ENCODE peak calls at places on chromosomes 5 and 9, in ten cellular contexts. One of them, this sample, is unnamed.

GRCh38 chr5:9176641-9177040 is 369.2 kb downstream of the SEMA5A start:
- DNase-seq in SK-N-SH: no peak
- DNase-seq in uterus: no peak
- DNase-seq in left lung: no peak
- DNase-seq in GM12878: no peak
- DNase-seq in PC-3: no peak
- DNase-seq in MG63: no peak
- DNase-seq in heart right ventricle: no peak
- DNase-seq in neuronal stem cell: no peak
- DNase-seq in stomach: no peak
- DNase-seq in this sample: no peak

GRCh38 chr5:52896524-52897237 is 92.5 kb upstream of the ITGA2 start:
- DNase-seq in heart right ventricle: no peak
- DNase-seq in GM12878: no peak
- DNase-seq in stomach: no peak
- DNase-seq in uterus: no peak
- DNase-seq in SK-N-SH: no peak
- DNase-seq in MG63: no peak
- DNase-seq in left lung: no peak
- DNase-seq in PC-3: no peak
- DNase-seq in neuronal stem cell: no peak
- DNase-seq in this sample: no peak

GRCh38 chr5:8386889-8387288 is 517.9 kb downstream of the MTRR start:
- DNase-seq in uterus: no peak
- DNase-seq in SK-N-SH: no peak
- DNase-seq in neuronal stem cell: no peak
- DNase-seq in MG63: no peak
- DNase-seq in GM12878: no peak
- DNase-seq in heart right ventricle: no peak
- DNase-seq in stomach: no peak
- DNase-seq in left lung: no peak
- DNase-seq in PC-3: peak; percentile 93
- DNase-seq in this sample: no peak

GRCh38 chr5:126884269-126884819 is 107.4 kb downstream of the LMNB1 start:
- DNase-seq in GM12878: no peak
- DNase-seq in left lung: no peak
- DNase-seq in PC-3: peak; percentile 94
- DNase-seq in neuronal stem cell: no peak
- DNase-seq in MG63: peak; percentile 73
- DNase-seq in stomach: no peak
- DNase-seq in heart right ventricle: no peak
- DNase-seq in SK-N-SH: no peak
- DNase-seq in uterus: peak; percentile 42
- DNase-seq in this sample: no peak

GRCh38 chr5:61674403-61674802 is 342.3 kb downstream of the ZSWIM6 start:
- DNase-seq in left lung: no peak
- DNase-seq in heart right ventricle: no peak
- DNase-seq in stomach: no peak
- DNase-seq in uterus: no peak
- DNase-seq in MG63: no peak
- DNase-seq in SK-N-SH: no peak
- DNase-seq in neuronal stem cell: no peak
- DNase-seq in GM12878: no peak
- DNase-seq in PC-3: no peak
- DNase-seq in this sample: no peak

GRCh38 chr9:14640294-14640693 is 52.9 kb downstream of the ZDHHC21 start:
- DNase-seq in heart right ventricle: no peak
- DNase-seq in neuronal stem cell: no peak
- DNase-seq in uterus: no peak
- DNase-seq in SK-N-SH: no peak
- DNase-seq in stomach: no peak
- DNase-seq in PC-3: no peak
- DNase-seq in MG63: no peak
- DNase-seq in GM12878: no peak
- DNase-seq in left lung: no peak
- DNase-seq in this sample: no peak

GRCh38 chr5:140966293-140967225 is at the start of gene PCDHAC2:
- DNase-seq in PC-3: peak; percentile 60
- DNase-seq in GM12878: no peak
- DNase-seq in MG63: peak; percentile 69
- DNase-seq in stomach: peak; percentile 49
- DNase-seq in SK-N-SH: peak; percentile 83
- DNase-seq in neuronal stem cell: peak; percentile 51
- DNase-seq in uterus: peak; percentile 32
- DNase-seq in left lung: peak; percentile 50
- DNase-seq in heart right ventricle: peak; percentile 16
- DNase-seq in this sample: peak; percentile 41

GRCh38 chr9:137237759-137238726 is 3.0 kb upstream of the TUBB4B start:
- DNase-seq in neuronal stem cell: no peak
- DNase-seq in stomach: no peak
- DNase-seq in MG63: no peak
- DNase-seq in GM12878: no peak
- DNase-seq in heart right ventricle: no peak
- DNase-seq in SK-N-SH: no peak
- DNase-seq in left lung: no peak
- DNase-seq in PC-3: peak; percentile 46
- DNase-seq in uterus: no peak
- DNase-seq in this sample: no peak

GRCh38 chr5:36217591-36217990 is 24.1 kb downstream of the NADK2 start:
- DNase-seq in uterus: no peak
- DNase-seq in left lung: no peak
- DNase-seq in GM12878: no peak
- DNase-seq in PC-3: no peak
- DNase-seq in stomach: no peak
- DNase-seq in neuronal stem cell: no peak
- DNase-seq in SK-N-SH: no peak
- DNase-seq in MG63: no peak
- DNase-seq in heart right ventricle: no peak
- DNase-seq in this sample: no peak

GRCh38 chr5:36209664-36210063 is 32.1 kb downstream of the NADK2 start:
- DNase-seq in heart right ventricle: no peak
- DNase-seq in PC-3: peak; percentile 67
- DNase-seq in left lung: no peak
- DNase-seq in MG63: no peak
- DNase-seq in SK-N-SH: no peak
- DNase-seq in GM12878: no peak
- DNase-seq in uterus: no peak
- DNase-seq in neuronal stem cell: no peak
- DNase-seq in stomach: no peak
- DNase-seq in this sample: no peak

GRCh38 chr5:36215910-36216309 is 25.8 kb downstream of the NADK2 start:
- DNase-seq in heart right ventricle: no peak
- DNase-seq in PC-3: no peak
- DNase-seq in neuronal stem cell: no peak
- DNase-seq in SK-N-SH: no peak
- DNase-seq in uterus: no peak
- DNase-seq in stomach: no peak
- DNase-seq in MG63: no peak
- DNase-seq in left lung: no peak
- DNase-seq in GM12878: no peak
- DNase-seq in this sample: no peak

GRCh38 chr5:36217992-36218391 is 23.7 kb downstream of the NADK2 start:
- DNase-seq in heart right ventricle: no peak
- DNase-seq in uterus: no peak
- DNase-seq in stomach: no peak
- DNase-seq in left lung: no peak
- DNase-seq in MG63: no peak
- DNase-seq in neuronal stem cell: no peak
- DNase-seq in PC-3: no peak
- DNase-seq in SK-N-SH: no peak
- DNase-seq in GM12878: no peak
- DNase-seq in this sample: no peak

DNA sequence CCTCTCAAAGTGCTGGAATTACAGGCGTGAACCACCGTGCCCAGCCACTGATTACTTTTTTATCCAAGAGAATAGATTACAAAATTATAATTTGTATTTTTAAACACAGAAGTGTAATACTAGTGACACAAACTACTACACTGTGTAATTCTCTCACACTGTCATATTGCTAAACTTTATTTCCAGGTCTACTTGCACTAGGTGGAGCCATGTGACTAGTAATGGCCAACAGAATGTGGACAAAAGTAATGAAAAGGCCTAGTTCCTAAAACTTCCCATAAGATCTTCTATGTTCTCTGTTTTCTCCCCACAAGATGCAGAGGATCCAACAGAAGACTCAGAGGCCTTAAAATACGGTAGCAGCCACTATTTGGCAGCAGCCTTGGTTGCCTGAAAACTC is 27.3 kb downstream of the NADK2 start:
- DNase-seq in MG63: no peak
- DNase-seq in neuronal stem cell: no peak
- DNase-seq in uterus: no peak
- DNase-seq in heart right ventricle: no peak
- DNase-seq in SK-N-SH: no peak
- DNase-seq in stomach: no peak
- DNase-seq in GM12878: no peak
- DNase-seq in left lung: no peak
- DNase-seq in PC-3: peak; percentile 8
- DNase-seq in this sample: no peak
- H3K36me3 ChIP-seq in MG63: peaks cover 23% of the 10 kb centered on the region
- H3K36me3 ChIP-seq in neuronal stem cell: peaks cover 2% of the 10 kb centered on the region
- H3K36me3 ChIP-seq in uterus: no peaks in the 10 kb centered on the region
- H3K36me3 ChIP-seq in heart right ventricle: no peaks in the 10 kb centered on the region
- H3K36me3 ChIP-seq in SK-N-SH: peaks cover 48% of the 10 kb centered on the region
- H3K36me3 ChIP-seq in stomach: peaks cover 69% of the 10 kb centered on the region
- H3K36me3 ChIP-seq in GM12878: no peaks in the 10 kb centered on the region
- H3K36me3 ChIP-seq in left lung: peaks cover 55% of the 10 kb centered on the region
- H3K36me3 ChIP-seq in PC-3: peaks cover 2% of the 10 kb centered on the region
- H3K36me3 ChIP-seq in this sample: no peaks in the 10 kb centered on the region

DNA sequence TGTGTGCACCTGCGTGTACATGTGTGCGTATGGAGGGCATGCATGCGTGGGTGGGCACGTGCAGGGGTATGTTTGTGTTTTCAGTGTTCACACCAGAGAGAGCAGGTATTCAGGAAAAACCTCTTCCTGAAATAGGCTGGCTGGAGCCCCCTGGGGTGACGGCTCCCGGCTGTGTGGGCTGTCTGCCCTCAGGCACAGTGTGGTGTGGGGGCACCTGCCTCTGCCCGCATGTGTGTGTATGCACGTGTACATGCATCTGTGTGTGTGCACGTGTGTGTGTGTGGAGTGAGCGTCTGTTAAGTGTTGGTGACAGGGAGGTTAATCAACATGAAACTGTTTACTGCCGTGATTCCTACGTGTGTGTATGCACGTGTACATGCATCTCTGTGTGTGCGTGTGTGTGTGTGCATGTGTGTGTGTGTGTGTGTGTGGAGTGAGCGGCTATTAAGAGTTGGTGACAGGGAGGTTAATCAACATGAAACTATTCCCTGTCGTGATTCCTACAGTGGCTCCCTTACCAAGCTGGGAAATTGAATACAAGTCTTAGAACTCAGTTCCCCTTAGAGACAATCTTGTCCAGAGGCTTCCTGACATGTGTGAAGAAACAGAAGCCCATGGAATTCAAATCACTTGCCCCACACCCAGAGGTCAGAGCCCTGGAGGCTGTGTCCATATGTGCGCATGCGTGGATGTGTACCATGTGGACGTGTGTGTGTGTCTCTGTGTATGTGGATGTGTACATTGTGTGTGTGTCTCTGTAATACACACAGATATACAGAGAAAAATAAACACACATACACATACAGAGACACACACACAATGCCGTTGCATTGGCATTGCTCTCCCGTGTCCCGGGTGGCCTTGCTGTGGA is 372.4 kb upstream of the IRX4 start:
- DNase-seq in MG63: no peak
- DNase-seq in SK-N-SH: no peak
- DNase-seq in PC-3: no peak
- DNase-seq in stomach: no peak
- DNase-seq in uterus: no peak
- DNase-seq in heart right ventricle: no peak
- DNase-seq in GM12878: no peak
- DNase-seq in neuronal stem cell: no peak
- DNase-seq in left lung: no peak
- DNase-seq in this sample: no peak
- H3K9me3 ChIP-seq in MG63: no peaks in the 10 kb centered on the region
- H3K9me3 ChIP-seq in SK-N-SH: no peaks in the 10 kb centered on the region
- H3K9me3 ChIP-seq in PC-3: no peaks in the 10 kb centered on the region
- H3K9me3 ChIP-seq in stomach: no peaks in the 10 kb centered on the region
- H3K9me3 ChIP-seq in uterus: no peaks in the 10 kb centered on the region
- H3K9me3 ChIP-seq in heart right ventricle: no peaks in the 10 kb centered on the region
- H3K9me3 ChIP-seq in GM12878: no peaks in the 10 kb centered on the region
- H3K9me3 ChIP-seq in neuronal stem cell: no peaks in the 10 kb centered on the region
- H3K9me3 ChIP-seq in left lung: no peaks in the 10 kb centered on the region
- H3K9me3 ChIP-seq in this sample: no peaks in the 10 kb centered on the region

DNA sequence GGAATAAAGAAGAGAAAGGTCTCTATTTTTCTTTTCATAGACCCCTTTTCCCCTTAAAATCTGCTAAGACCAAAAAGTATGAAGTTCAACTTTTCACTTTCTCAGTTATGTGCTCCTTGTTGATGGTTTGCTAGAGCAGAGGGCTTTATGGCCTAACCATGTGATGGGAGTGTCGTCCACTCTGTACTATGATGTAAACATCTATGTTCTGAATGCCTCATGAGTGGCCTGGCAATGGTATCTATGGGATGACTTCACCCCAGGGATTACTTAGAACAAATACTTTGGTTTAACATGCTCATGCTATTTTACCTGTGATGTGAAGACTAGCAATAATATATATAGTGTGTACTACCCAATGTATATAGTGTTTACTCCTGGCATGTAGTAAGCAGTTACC is 43.7 kb upstream of the MIER3 start:
- DNase-seq in heart right ventricle: no peak
- DNase-seq in neuronal stem cell: no peak
- DNase-seq in PC-3: no peak
- DNase-seq in uterus: no peak
- DNase-seq in stomach: no peak
- DNase-seq in MG63: no peak
- DNase-seq in GM12878: no peak
- DNase-seq in left lung: no peak
- DNase-seq in SK-N-SH: no peak
- DNase-seq in this sample: no peak
- H3K36me3 ChIP-seq in heart right ventricle: no peaks in the 10 kb centered on the region
- H3K36me3 ChIP-seq in neuronal stem cell: no peaks in the 10 kb centered on the region
- H3K36me3 ChIP-seq in PC-3: no peaks in the 10 kb centered on the region
- H3K36me3 ChIP-seq in uterus: no peaks in the 10 kb centered on the region
- H3K36me3 ChIP-seq in stomach: no peaks in the 10 kb centered on the region
- H3K36me3 ChIP-seq in MG63: no peaks in the 10 kb centered on the region
- H3K36me3 ChIP-seq in GM12878: no peaks in the 10 kb centered on the region
- H3K36me3 ChIP-seq in left lung: no peaks in the 10 kb centered on the region
- H3K36me3 ChIP-seq in SK-N-SH: no peaks in the 10 kb centered on the region
- H3K36me3 ChIP-seq in this sample: no peaks in the 10 kb centered on the region

GRCh38 chr5:165858118-165858517 is 2352.7 kb downstream of the MAT2B start:
- DNase-seq in SK-N-SH: no peak
- DNase-seq in neuronal stem cell: no peak
- DNase-seq in left lung: no peak
- DNase-seq in PC-3: no peak
- DNase-seq in MG63: no peak
- DNase-seq in heart right ventricle: no peak
- DNase-seq in GM12878: no peak
- DNase-seq in uterus: no peak
- DNase-seq in stomach: no peak
- DNase-seq in this sample: no peak

GRCh38 chr5:165869066-165869465 is 2363.6 kb downstream of the MAT2B start:
- DNase-seq in uterus: no peak
- DNase-seq in stomach: no peak
- DNase-seq in GM12878: no peak
- DNase-seq in SK-N-SH: no peak
- DNase-seq in heart right ventricle: no peak
- DNase-seq in PC-3: no peak
- DNase-seq in MG63: no peak
- DNase-seq in neuronal stem cell: no peak
- DNase-seq in left lung: no peak
- DNase-seq in this sample: no peak

DNA sequence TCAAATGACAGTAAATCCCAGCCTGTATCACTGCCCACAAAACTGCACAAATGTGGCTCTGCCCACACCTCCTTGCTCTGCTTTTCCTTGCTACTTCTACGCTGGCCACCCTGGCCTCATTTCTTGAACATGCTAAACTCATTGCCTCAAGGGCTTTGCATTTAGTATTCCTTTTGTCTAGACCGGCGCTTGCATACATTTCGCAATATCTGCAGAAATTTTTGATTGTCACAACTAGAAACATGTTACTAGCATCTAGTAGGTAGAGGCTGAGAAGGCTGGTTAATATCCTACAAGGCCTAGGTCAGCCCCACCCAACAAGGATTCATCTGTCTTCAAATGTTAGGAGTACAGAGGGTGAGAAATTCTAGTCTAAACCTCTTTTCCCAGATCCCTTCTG is 2357.8 kb downstream of the MAT2B start:
- DNase-seq in uterus: no peak
- DNase-seq in left lung: no peak
- DNase-seq in GM12878: no peak
- DNase-seq in stomach: no peak
- DNase-seq in neuronal stem cell: no peak
- DNase-seq in SK-N-SH: no peak
- DNase-seq in MG63: no peak
- DNase-seq in heart right ventricle: no peak
- DNase-seq in PC-3: no peak
- DNase-seq in this sample: no peak
- H3K9me3 ChIP-seq in uterus: no peaks in the 10 kb centered on the region
- H3K9me3 ChIP-seq in left lung: no peaks in the 10 kb centered on the region
- H3K9me3 ChIP-seq in GM12878: no peaks in the 10 kb centered on the region
- H3K9me3 ChIP-seq in stomach: no peaks in the 10 kb centered on the region
- H3K9me3 ChIP-seq in neuronal stem cell: no peaks in the 10 kb centered on the region
- H3K9me3 ChIP-seq in SK-N-SH: no peaks in the 10 kb centered on the region
- H3K9me3 ChIP-seq in MG63: no peaks in the 10 kb centered on the region
- H3K9me3 ChIP-seq in heart right ventricle: no peaks in the 10 kb centered on the region
- H3K9me3 ChIP-seq in PC-3: no peaks in the 10 kb centered on the region
- H3K9me3 ChIP-seq in this sample: no peaks in the 10 kb centered on the region

This sample was measured in pancreas.